ENCODE peak calls at places on chromosomes 1 and 21, in five cellular contexts. F, W, K, X and E are unnamed samples.

GRCh38 chr1:209642817-209643216 is 9.4 kb downstream of the LAMB3 start:
- DNase-seq in F (no peak), W (peak; percentile 33), K (no peak), X (no peak), E (no peak)

GRCh38 chr21:45470087-45470515 is 65.1 kb downstream of the COL18A1 start:
- DNase-seq in F (no peak), W (no peak), K (peak; percentile 82), X (no peak), E (no peak)

GRCh38 chr21:32426066-32426465 is 13.6 kb downstream of the EVA1C start:
- DNase-seq in F (peak; percentile 3), W (peak; percentile 80), K (no peak), X (no peak), E (no peak)

GRCh38 chr21:29334717-29335428 is 36.2 kb downstream of the BACH1 start:
- DNase-seq in F (no peak), W (no peak), K (peak; percentile 94), X (no peak), E (peak; percentile 69)

GRCh38 chr1:239914827-239915231 is 176.9 kb upstream of the FMN2 start:
- DNase-seq in F (peak; percentile 98), W (peak; percentile 29), K (peak; percentile 91), X (no peak), E (peak; percentile 16)

GRCh38 chr1:29488794-29489309 is 252.5 kb downstream of the PTPRU start:
- DNase-seq in F (no peak), W (no peak), K (no peak), X (no peak), E (no peak)

GRCh38 chr1:234781241-234782056 is 171.5 kb upstream of the IRF2BP2 start:
- DNase-seq in F (peak; percentile 13), W (no peak), K (no peak), X (peak; percentile 37), E (no peak)

GRCh38 chr1:23566304-23566703 is 7.0 kb upstream of the ID3 start:
- DNase-seq in F (no peak), W (no peak), K (no peak), X (no peak), E (no peak)

GRCh38 chr1:2132222-2133038 is 62.1 kb downstream of the FAAP20 start:
- DNase-seq in F (peak; percentile 91), W (peak; percentile 75), K (peak; percentile 75), X (peak; percentile 43), E (peak; percentile 61)

GRCh38 chr1:26790551-26790953 is 2.8 kb downstream of the PIGV start:
- DNase-seq in F (no peak), W (no peak), K (no peak), X (no peak), E (no peak)

GRCh38 chr1:58325797-58326196 is 220.7 kb downstream of the OMA1 start:
- DNase-seq in F (no peak), W (no peak), K (no peak), X (no peak), E (no peak)

DNA sequence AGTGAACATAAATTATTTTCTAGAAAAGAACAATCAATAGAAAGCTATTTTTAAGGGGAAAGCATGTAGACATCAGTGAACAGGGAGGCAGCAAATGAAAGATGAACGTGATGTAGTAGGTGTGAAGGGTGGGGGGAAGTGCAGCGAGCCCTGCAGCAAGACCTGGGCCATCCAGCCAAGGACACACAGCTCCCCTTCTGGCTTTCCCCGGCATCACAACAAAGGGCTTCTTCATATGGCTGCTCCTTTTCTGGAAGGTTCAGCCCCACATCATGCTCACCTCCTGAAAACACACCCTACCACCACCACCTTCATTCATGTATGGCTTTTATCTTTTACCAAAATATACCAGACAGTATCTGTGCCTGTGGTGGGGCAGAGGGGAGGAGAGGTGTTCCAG is 109.1 kb upstream of the ETS2 start:
- DNase-seq in F (no peak), W (no peak), K (no peak), X (no peak), E (no peak)
- TF ChIP-seq CTCF in F (no peak), W (no peak), K (no peak), X (no peak), E (no peak)

DNA sequence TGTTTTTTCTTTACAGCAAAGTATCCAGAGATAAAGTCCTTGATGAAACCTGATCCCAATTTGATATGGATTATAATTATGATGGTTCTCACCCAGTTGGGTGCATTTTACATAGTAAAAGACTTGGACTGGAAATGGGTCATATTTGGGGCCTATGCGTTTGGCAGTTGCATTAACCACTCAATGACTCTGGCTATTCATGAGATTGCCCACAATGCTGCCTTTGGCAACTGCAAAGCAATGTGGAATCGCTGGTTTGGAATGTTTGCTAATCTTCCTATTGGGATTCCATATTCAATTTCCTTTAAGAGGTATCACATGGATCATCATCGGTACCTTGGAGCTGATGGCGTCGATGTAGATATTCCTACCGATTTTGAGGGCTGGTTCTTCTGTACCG is 6.5 kb downstream of the DEGS1 start:
- DNase-seq in F (peak; percentile 29), W (no peak), K (peak; percentile 45), X (no peak), E (no peak)
- H3K4me3 ChIP-seq in F (no peak overlapping the region), W (no peak overlapping the region), K (no peak overlapping the region), X (no peak overlapping the region), E (no peak overlapping the region)

DNA sequence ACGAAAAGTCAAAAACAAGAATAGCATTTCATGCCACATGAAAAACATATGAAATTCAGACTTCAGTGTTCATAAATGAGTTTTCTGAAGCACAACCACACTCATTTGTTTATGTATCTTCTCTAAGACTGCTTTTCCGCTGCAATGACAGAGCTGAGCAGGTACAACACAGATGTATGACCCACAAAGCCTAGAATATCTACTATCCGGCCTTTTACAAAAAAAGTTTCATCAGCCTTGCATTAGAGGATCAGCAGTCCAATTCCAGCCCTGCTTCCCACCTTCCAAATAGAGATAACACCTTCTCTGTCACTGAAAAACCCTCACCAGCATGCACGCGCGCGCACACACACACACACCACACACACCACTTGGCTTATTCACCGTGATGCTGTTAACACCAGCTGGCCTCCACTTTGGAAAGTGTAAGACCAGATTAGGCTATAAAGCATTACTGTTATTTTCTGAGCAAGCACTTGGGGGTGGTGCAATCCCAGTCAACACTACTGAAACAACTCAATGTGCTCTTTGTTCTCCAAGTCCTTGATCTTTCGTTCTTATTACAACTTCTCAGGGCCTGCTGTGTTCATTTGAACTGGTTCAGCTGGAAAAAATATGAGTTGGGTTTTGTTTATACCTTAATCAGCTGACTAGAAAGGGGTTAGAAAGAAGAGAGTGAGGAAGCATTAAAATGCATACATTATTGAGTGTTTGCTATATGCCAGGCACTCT is 90.0 kb downstream of the GLUL start:
- DNase-seq in F (no peak), W (peak; percentile 31), K (peak; percentile 56), X (no peak), E (peak; percentile 45)
- TF ChIP-seq CTCF in F (no peak), W (no peak), K (no peak), X (no peak), E (no peak)

DNA sequence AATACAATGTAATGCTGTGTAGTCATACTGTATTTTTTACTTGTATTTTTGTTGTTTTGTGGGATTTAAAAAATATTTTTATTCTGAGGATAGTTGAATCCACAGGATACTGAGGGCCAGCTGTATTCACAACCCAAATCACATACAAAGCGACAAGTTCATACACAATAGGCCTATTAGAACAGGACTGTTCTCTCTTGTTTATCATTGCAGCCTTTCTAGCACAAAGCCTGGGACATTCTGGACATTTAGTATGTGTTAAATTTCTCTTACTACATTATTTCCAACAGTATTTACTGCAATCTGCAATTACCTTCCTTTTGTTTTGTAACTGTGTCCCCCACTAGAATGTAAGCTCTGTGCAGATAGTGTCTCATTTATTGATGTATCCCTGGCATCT is 65.4 kb downstream of the SLC35A3 start:
- DNase-seq in F (no peak), W (no peak), K (no peak), X (no peak), E (no peak)
- H3K4me3 ChIP-seq in F (no peak overlapping the region), W (no peak overlapping the region), K (no peak overlapping the region), X (no peak overlapping the region), E (no peak overlapping the region)

GRCh38 chr1:45490623-45491463 is at the start of gene TESK2:
- DNase-seq in F (peak; percentile 100), W (peak; percentile 100), K (peak; percentile 100), X (peak; percentile 95), E (peak; percentile 100)
- TF ChIP-seq CTCF in F (no peak), W (no peak), K (no peak), X (no peak), E (no peak)